ENCODE peak calls at places on chromosomes 7 and 10, in nine cellular contexts. One of them, this sample, is unnamed.

GRCh38 chr7:24907311-24907886 is 72.6 kb downstream of the OSBPL3 start:
- DNase-seq in HCT116: peak
- DNase-seq in endothelial cell of umbilical vein: peak
- DNase-seq in suprapubic skin: no peak
- DNase-seq in GM12891: no peak
- DNase-seq in stomach: no peak
- DNase-seq in upper lobe of left lung: no peak
- DNase-seq in HepG2: no peak
- DNase-seq in transverse colon: no peak
- DNase-seq in this sample: no peak

GRCh38 chr10:70074147-70074546 is 21.5 kb downstream of the MACROH2A2 start:
- DNase-seq in GM12891: no peak
- DNase-seq in transverse colon: no peak
- DNase-seq in HCT116: no peak
- DNase-seq in suprapubic skin: no peak
- DNase-seq in HepG2: no peak
- DNase-seq in endothelial cell of umbilical vein: no peak
- DNase-seq in upper lobe of left lung: no peak
- DNase-seq in stomach: no peak
- DNase-seq in this sample: no peak

GRCh38 chr10:96130326-96130758 is 245 bp downstream of the ZNF518A start:
- DNase-seq in endothelial cell of umbilical vein: peak
- DNase-seq in transverse colon: peak
- DNase-seq in HepG2: peak
- DNase-seq in GM12891: peak
- DNase-seq in HCT116: no peak
- DNase-seq in stomach: peak
- DNase-seq in upper lobe of left lung: peak
- DNase-seq in suprapubic skin: peak
- DNase-seq in this sample: peak

GRCh38 chr10:132364594-132364970 is 32.4 kb upstream of the PWWP2B start:
- DNase-seq in endothelial cell of umbilical vein: no peak
- DNase-seq in HepG2: no peak
- DNase-seq in HCT116: no peak
- DNase-seq in suprapubic skin: peak
- DNase-seq in transverse colon: no peak
- DNase-seq in upper lobe of left lung: peak
- DNase-seq in GM12891: no peak
- DNase-seq in stomach: no peak
- DNase-seq in this sample: no peak

GRCh38 chr7:113267885-113268284 is 149.5 kb upstream of the SMIM30 start:
- DNase-seq in suprapubic skin: no peak
- DNase-seq in HepG2: no peak
- DNase-seq in HCT116: no peak
- DNase-seq in stomach: no peak
- DNase-seq in transverse colon: no peak
- DNase-seq in endothelial cell of umbilical vein: no peak
- DNase-seq in GM12891: no peak
- DNase-seq in upper lobe of left lung: no peak
- DNase-seq in this sample: no peak

GRCh38 chr7:133436014-133436428 is 183.1 kb downstream of the EXOC4 start:
- DNase-seq in stomach: no peak
- DNase-seq in GM12891: no peak
- DNase-seq in suprapubic skin: no peak
- DNase-seq in upper lobe of left lung: no peak
- DNase-seq in endothelial cell of umbilical vein: peak
- DNase-seq in transverse colon: no peak
- DNase-seq in HCT116: no peak
- DNase-seq in HepG2: no peak
- DNase-seq in this sample: no peak

GRCh38 chr10:119575998-119576397 is 20.8 kb downstream of the TIAL1 start:
- DNase-seq in GM12891: no peak
- DNase-seq in HepG2: no peak
- DNase-seq in upper lobe of left lung: no peak
- DNase-seq in transverse colon: no peak
- DNase-seq in endothelial cell of umbilical vein: no peak
- DNase-seq in HCT116: no peak
- DNase-seq in suprapubic skin: no peak
- DNase-seq in stomach: no peak
- DNase-seq in this sample: no peak

GRCh38 chr7:91636129-91636724 is 244.3 kb downstream of the MTERF1 start:
- DNase-seq in HCT116: peak
- DNase-seq in suprapubic skin: no peak
- DNase-seq in GM12891: no peak
- DNase-seq in upper lobe of left lung: no peak
- DNase-seq in transverse colon: no peak
- DNase-seq in HepG2: peak
- DNase-seq in endothelial cell of umbilical vein: peak
- DNase-seq in stomach: no peak
- DNase-seq in this sample: no peak

GRCh38 chr7:36154255-36155212 is 1.5 kb downstream of the EEPD1 start:
- DNase-seq in upper lobe of left lung: no peak
- DNase-seq in suprapubic skin: no peak
- DNase-seq in HepG2: no peak
- DNase-seq in transverse colon: no peak
- DNase-seq in GM12891: no peak
- DNase-seq in endothelial cell of umbilical vein: no peak
- DNase-seq in stomach: no peak
- DNase-seq in HCT116: no peak
- DNase-seq in this sample: no peak

GRCh38 chr10:102715880-102716279 is 1.4 kb downstream of the SFXN2 start:
- DNase-seq in stomach: no peak
- DNase-seq in upper lobe of left lung: no peak
- DNase-seq in endothelial cell of umbilical vein: no peak
- DNase-seq in transverse colon: no peak
- DNase-seq in HepG2: no peak
- DNase-seq in suprapubic skin: no peak
- DNase-seq in HCT116: no peak
- DNase-seq in GM12891: no peak
- DNase-seq in this sample: no peak

GRCh38 chr10:15868006-15868405 is 7.7 kb upstream of the MINDY3 start:
- DNase-seq in suprapubic skin: no peak
- DNase-seq in upper lobe of left lung: no peak
- DNase-seq in HCT116: no peak
- DNase-seq in HepG2: no peak
- DNase-seq in GM12891: no peak
- DNase-seq in endothelial cell of umbilical vein: no peak
- DNase-seq in stomach: no peak
- DNase-seq in transverse colon: no peak
- DNase-seq in this sample: no peak

GRCh38 chr10:112230325-112230988 is 46.9 kb upstream of the GPAM start:
- DNase-seq in endothelial cell of umbilical vein: no peak
- DNase-seq in HCT116: no peak
- DNase-seq in upper lobe of left lung: no peak
- DNase-seq in HepG2: peak
- DNase-seq in GM12891: no peak
- DNase-seq in suprapubic skin: no peak
- DNase-seq in transverse colon: no peak
- DNase-seq in stomach: no peak
- DNase-seq in this sample: no peak

GRCh38 chr10:77710081-77710551 is 72.5 kb upstream of the KCNMA1 start:
- DNase-seq in transverse colon: no peak
- DNase-seq in HepG2: no peak
- DNase-seq in GM12891: no peak
- DNase-seq in HCT116: no peak
- DNase-seq in stomach: no peak
- DNase-seq in endothelial cell of umbilical vein: no peak
- DNase-seq in upper lobe of left lung: no peak
- DNase-seq in suprapubic skin: no peak
- DNase-seq in this sample: no peak

GRCh38 chr10:3445688-3446087 is 273.1 kb upstream of the PITRM1 start:
- DNase-seq in upper lobe of left lung: no peak
- DNase-seq in transverse colon: no peak
- DNase-seq in suprapubic skin: no peak
- DNase-seq in HepG2: no peak
- DNase-seq in stomach: no peak
- DNase-seq in GM12891: no peak
- DNase-seq in HCT116: no peak
- DNase-seq in endothelial cell of umbilical vein: no peak
- DNase-seq in this sample: no peak

GRCh38 chr7:2605608-2606538 is 25.9 kb upstream of the TTYH3 start:
- DNase-seq in suprapubic skin: no peak
- DNase-seq in upper lobe of left lung: no peak
- DNase-seq in GM12891: no peak
- DNase-seq in HepG2: no peak
- DNase-seq in HCT116: no peak
- DNase-seq in stomach: no peak
- DNase-seq in endothelial cell of umbilical vein: no peak
- DNase-seq in transverse colon: no peak
- DNase-seq in this sample: no peak

GRCh38 chr10:126849646-126850045 is 55.6 kb upstream of the DOCK1 start:
- DNase-seq in GM12891: no peak
- DNase-seq in HepG2: no peak
- DNase-seq in transverse colon: no peak
- DNase-seq in suprapubic skin: no peak
- DNase-seq in HCT116: no peak
- DNase-seq in upper lobe of left lung: no peak
- DNase-seq in endothelial cell of umbilical vein: no peak
- DNase-seq in stomach: no peak
- DNase-seq in this sample: no peak

DNA sequence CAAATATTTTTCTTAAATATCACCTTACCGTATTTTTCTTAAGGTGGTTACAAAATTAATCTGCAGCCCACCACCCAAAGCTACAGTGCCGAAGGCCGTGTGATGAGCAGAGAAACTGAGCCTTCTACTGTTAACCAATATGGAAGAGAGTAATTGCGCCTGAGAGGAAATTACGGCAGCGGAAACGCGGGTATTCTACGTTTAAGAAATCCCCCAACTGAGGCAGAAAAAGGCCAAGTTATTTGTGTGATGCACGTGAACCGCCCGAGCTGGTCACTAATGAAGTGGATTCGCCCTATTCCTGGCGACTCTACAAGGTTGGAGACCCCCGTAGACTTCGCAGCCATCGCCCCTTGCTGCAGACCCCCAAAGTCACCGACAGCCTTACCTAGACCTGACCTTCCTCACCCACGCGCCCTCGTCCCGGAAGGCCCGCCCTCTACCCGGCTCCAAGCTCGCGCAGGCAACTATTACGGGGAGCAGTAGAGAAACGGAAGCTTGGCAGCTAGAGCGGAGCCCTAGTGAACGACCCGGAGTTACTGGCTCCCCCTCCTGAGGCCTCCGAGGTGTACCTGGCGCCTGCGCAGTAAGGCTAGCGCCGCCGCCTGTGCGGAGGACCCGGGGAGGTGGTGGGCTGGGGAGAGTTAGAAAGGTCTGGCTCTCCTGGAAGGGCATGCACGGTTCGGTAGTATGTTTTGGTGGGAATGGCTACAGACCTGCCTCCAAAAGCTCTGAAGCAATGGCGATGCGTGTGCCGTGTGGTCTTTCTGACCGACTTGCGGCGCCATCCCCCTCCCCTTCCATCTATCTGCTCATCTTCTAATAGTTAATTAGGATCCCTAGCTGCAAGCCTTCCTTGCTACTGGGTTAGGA is at the start of gene MRPS33:
- DNase-seq in endothelial cell of umbilical vein: peak
- DNase-seq in GM12891: peak
- DNase-seq in HepG2: peak
- DNase-seq in transverse colon: peak
- DNase-seq in stomach: peak
- DNase-seq in suprapubic skin: peak
- DNase-seq in HCT116: peak
- DNase-seq in upper lobe of left lung: peak
- DNase-seq in this sample: peak
- TF ChIP-seq POLR2A in endothelial cell of umbilical vein: peak
- TF ChIP-seq POLR2A in GM12891: peak
- TF ChIP-seq POLR2A in HepG2: peak
- TF ChIP-seq POLR2A in transverse colon: peak
- TF ChIP-seq POLR2A in stomach: no peak
- TF ChIP-seq POLR2A in suprapubic skin: no peak
- TF ChIP-seq POLR2A in HCT116: peak
- TF ChIP-seq POLR2A in upper lobe of left lung: peak
- TF ChIP-seq POLR2A in this sample: peak

GRCh38 chr7:153829523-153829922 is 222.7 kb upstream of the DPP6 start:
- DNase-seq in suprapubic skin: no peak
- DNase-seq in GM12891: no peak
- DNase-seq in HCT116: no peak
- DNase-seq in endothelial cell of umbilical vein: no peak
- DNase-seq in upper lobe of left lung: no peak
- DNase-seq in HepG2: no peak
- DNase-seq in transverse colon: no peak
- DNase-seq in stomach: no peak
- DNase-seq in this sample: no peak
- TF ChIP-seq POLR2AphosphoS5 in suprapubic skin: no peak
- TF ChIP-seq POLR2AphosphoS5 in GM12891: no peak
- TF ChIP-seq POLR2AphosphoS5 in HCT116: no peak
- TF ChIP-seq POLR2AphosphoS5 in endothelial cell of umbilical vein: no peak
- TF ChIP-seq POLR2AphosphoS5 in upper lobe of left lung: no peak
- TF ChIP-seq POLR2AphosphoS5 in HepG2: no peak
- TF ChIP-seq POLR2AphosphoS5 in transverse colon: no peak
- TF ChIP-seq POLR2AphosphoS5 in stomach: no peak
- TF ChIP-seq POLR2AphosphoS5 in this sample: no peak

GRCh38 chr10:11823122-11823988 is at the start of gene PROSER2:
- DNase-seq in GM12891: peak
- DNase-seq in upper lobe of left lung: peak
- DNase-seq in endothelial cell of umbilical vein: peak
- DNase-seq in HCT116: peak
- DNase-seq in stomach: peak
- DNase-seq in HepG2: no peak
- DNase-seq in suprapubic skin: no peak
- DNase-seq in transverse colon: peak
- DNase-seq in this sample: peak
- TF ChIP-seq POLR2A in GM12891: no peak
- TF ChIP-seq POLR2A in upper lobe of left lung: peak
- TF ChIP-seq POLR2A in endothelial cell of umbilical vein: peak
- TF ChIP-seq POLR2A in HCT116: peak
- TF ChIP-seq POLR2A in stomach: no peak
- TF ChIP-seq POLR2A in HepG2: peak
- TF ChIP-seq POLR2A in suprapubic skin: no peak
- TF ChIP-seq POLR2A in transverse colon: peak
- TF ChIP-seq POLR2A in this sample: no peak

GRCh38 chr7:102146122-102146521 is 140.5 kb upstream of the SH2B2 start:
- DNase-seq in GM12891: no peak
- DNase-seq in transverse colon: no peak
- DNase-seq in suprapubic skin: no peak
- DNase-seq in HepG2: no peak
- DNase-seq in upper lobe of left lung: peak
- DNase-seq in stomach: no peak
- DNase-seq in HCT116: no peak
- DNase-seq in endothelial cell of umbilical vein: no peak
- DNase-seq in this sample: no peak

GRCh38 chr7:102150266-102150665 is 136.4 kb upstream of the SH2B2 start:
- DNase-seq in transverse colon: no peak
- DNase-seq in stomach: no peak
- DNase-seq in endothelial cell of umbilical vein: no peak
- DNase-seq in suprapubic skin: no peak
- DNase-seq in HCT116: no peak
- DNase-seq in HepG2: no peak
- DNase-seq in upper lobe of left lung: no peak
- DNase-seq in GM12891: no peak
- DNase-seq in this sample: no peak

GRCh38 chr7:102148799-102149198 is 137.9 kb upstream of the SH2B2 start:
- DNase-seq in endothelial cell of umbilical vein: no peak
- DNase-seq in upper lobe of left lung: no peak
- DNase-seq in suprapubic skin: no peak
- DNase-seq in HepG2: no peak
- DNase-seq in stomach: no peak
- DNase-seq in transverse colon: no peak
- DNase-seq in GM12891: no peak
- DNase-seq in HCT116: no peak
- DNase-seq in this sample: no peak

GRCh38 chr7:102149416-102149815 is 137.3 kb upstream of the SH2B2 start:
- DNase-seq in transverse colon: no peak
- DNase-seq in HepG2: no peak
- DNase-seq in endothelial cell of umbilical vein: no peak
- DNase-seq in suprapubic skin: no peak
- DNase-seq in upper lobe of left lung: no peak
- DNase-seq in stomach: no peak
- DNase-seq in HCT116: no peak
- DNase-seq in GM12891: no peak
- DNase-seq in this sample: no peak

GRCh38 chr7:102146989-102147388 is 139.7 kb upstream of the SH2B2 start:
- DNase-seq in HepG2: no peak
- DNase-seq in endothelial cell of umbilical vein: no peak
- DNase-seq in HCT116: no peak
- DNase-seq in upper lobe of left lung: no peak
- DNase-seq in GM12891: no peak
- DNase-seq in stomach: no peak
- DNase-seq in transverse colon: no peak
- DNase-seq in suprapubic skin: no peak
- DNase-seq in this sample: no peak
- TF ChIP-seq POLR2AphosphoS5 in HepG2: no peak
- TF ChIP-seq POLR2AphosphoS5 in endothelial cell of umbilical vein: no peak
- TF ChIP-seq POLR2AphosphoS5 in HCT116: no peak
- TF ChIP-seq POLR2AphosphoS5 in upper lobe of left lung: no peak
- TF ChIP-seq POLR2AphosphoS5 in GM12891: no peak
- TF ChIP-seq POLR2AphosphoS5 in stomach: no peak
- TF ChIP-seq POLR2AphosphoS5 in transverse colon: no peak
- TF ChIP-seq POLR2AphosphoS5 in suprapubic skin: no peak
- TF ChIP-seq POLR2AphosphoS5 in this sample: no peak

This sample was measured in GM12892.